ENCODE peak calls at places on chromosome 4, in ten cellular contexts. One of them, this sample, is unnamed.

GRCh38 chr4:188015025-188015778 is 19.6 kb downstream of the ZFP42 start:
- DNase-seq in endothelial cell: no peak
- DNase-seq in effector CD4-positive, alpha-beta T cell: no peak
- DNase-seq in NCI-H146: no peak
- DNase-seq in RWPE2: no peak
- DNase-seq in mammary epithelial cell: peak; percentile 73
- DNase-seq in RWPE1: peak; percentile 74
- DNase-seq in NCI-H460: no peak
- DNase-seq in right lobe of liver: no peak
- DNase-seq in fibroblast of mammary gland: no peak
- DNase-seq in this sample: peak; percentile 33

GRCh38 chr4:10721616-10722015 is 37.0 kb upstream of the CLNK start:
- DNase-seq in effector CD4-positive, alpha-beta T cell: no peak
- DNase-seq in mammary epithelial cell: no peak
- DNase-seq in RWPE2: no peak
- DNase-seq in RWPE1: no peak
- DNase-seq in NCI-H146: peak; percentile 61
- DNase-seq in endothelial cell: no peak
- DNase-seq in right lobe of liver: no peak
- DNase-seq in fibroblast of mammary gland: no peak
- DNase-seq in NCI-H460: no peak
- DNase-seq in this sample: no peak

GRCh38 chr4:4866124-4866832 is 6.8 kb downstream of the MSX1 start:
- DNase-seq in mammary epithelial cell: no peak
- DNase-seq in RWPE2: peak; percentile 29
- DNase-seq in NCI-H146: no peak
- DNase-seq in effector CD4-positive, alpha-beta T cell: no peak
- DNase-seq in RWPE1: no peak
- DNase-seq in right lobe of liver: no peak
- DNase-seq in endothelial cell: peak; percentile 51
- DNase-seq in fibroblast of mammary gland: no peak
- DNase-seq in NCI-H460: no peak
- DNase-seq in this sample: no peak

GRCh38 chr4:76585897-76586360 is 150.9 kb downstream of the SHROOM3 start:
- DNase-seq in fibroblast of mammary gland: no peak
- DNase-seq in mammary epithelial cell: peak; percentile 95
- DNase-seq in RWPE1: peak; percentile 20
- DNase-seq in RWPE2: peak; percentile 62
- DNase-seq in NCI-H146: no peak
- DNase-seq in right lobe of liver: peak; percentile 80
- DNase-seq in endothelial cell: peak; percentile 67
- DNase-seq in NCI-H460: no peak
- DNase-seq in effector CD4-positive, alpha-beta T cell: no peak
- DNase-seq in this sample: peak; percentile 89

GRCh38 chr4:19095491-19096046 is 1074.0 kb upstream of the LCORL start:
- DNase-seq in fibroblast of mammary gland: no peak
- DNase-seq in right lobe of liver: no peak
- DNase-seq in mammary epithelial cell: no peak
- DNase-seq in effector CD4-positive, alpha-beta T cell: no peak
- DNase-seq in NCI-H146: no peak
- DNase-seq in NCI-H460: no peak
- DNase-seq in endothelial cell: no peak
- DNase-seq in RWPE1: no peak
- DNase-seq in RWPE2: no peak
- DNase-seq in this sample: no peak

GRCh38 chr4:147118523-147118922 is 172.9 kb upstream of the TTC29 start:
- DNase-seq in NCI-H460: no peak
- DNase-seq in RWPE2: no peak
- DNase-seq in effector CD4-positive, alpha-beta T cell: no peak
- DNase-seq in NCI-H146: no peak
- DNase-seq in mammary epithelial cell: no peak
- DNase-seq in right lobe of liver: no peak
- DNase-seq in RWPE1: no peak
- DNase-seq in fibroblast of mammary gland: peak; percentile 51
- DNase-seq in endothelial cell: no peak
- DNase-seq in this sample: no peak

GRCh38 chr4:159608434-159608833 is 505.6 kb downstream of the RAPGEF2 start:
- DNase-seq in endothelial cell: no peak
- DNase-seq in fibroblast of mammary gland: no peak
- DNase-seq in effector CD4-positive, alpha-beta T cell: no peak
- DNase-seq in NCI-H146: no peak
- DNase-seq in RWPE2: no peak
- DNase-seq in right lobe of liver: no peak
- DNase-seq in mammary epithelial cell: peak; percentile 59
- DNase-seq in NCI-H460: no peak
- DNase-seq in RWPE1: no peak
- DNase-seq in this sample: peak; percentile 6

GRCh38 chr4:66574145-66574978 is 904.1 kb upstream of the EPHA5 start:
- DNase-seq in effector CD4-positive, alpha-beta T cell: no peak
- DNase-seq in fibroblast of mammary gland: peak; percentile 75
- DNase-seq in RWPE1: no peak
- DNase-seq in mammary epithelial cell: peak; percentile 63
- DNase-seq in right lobe of liver: no peak
- DNase-seq in NCI-H146: no peak
- DNase-seq in endothelial cell: no peak
- DNase-seq in RWPE2: no peak
- DNase-seq in NCI-H460: no peak
- DNase-seq in this sample: peak; percentile 83

GRCh38 chr4:80448056-80448455 is 112.5 kb downstream of the CFAP299 start:
- DNase-seq in mammary epithelial cell: no peak
- DNase-seq in effector CD4-positive, alpha-beta T cell: no peak
- DNase-seq in NCI-H460: no peak
- DNase-seq in RWPE1: no peak
- DNase-seq in fibroblast of mammary gland: no peak
- DNase-seq in RWPE2: no peak
- DNase-seq in NCI-H146: no peak
- DNase-seq in right lobe of liver: no peak
- DNase-seq in endothelial cell: no peak
- DNase-seq in this sample: no peak

GRCh38 chr4:142293536-142293935 is 552.6 kb downstream of the INPP4B start:
- DNase-seq in NCI-H146: no peak
- DNase-seq in right lobe of liver: no peak
- DNase-seq in mammary epithelial cell: no peak
- DNase-seq in RWPE2: no peak
- DNase-seq in effector CD4-positive, alpha-beta T cell: no peak
- DNase-seq in RWPE1: no peak
- DNase-seq in fibroblast of mammary gland: no peak
- DNase-seq in endothelial cell: no peak
- DNase-seq in NCI-H460: peak; percentile 51
- DNase-seq in this sample: peak; percentile 53

GRCh38 chr4:88752754-88753153 is 55.1 kb upstream of the NAP1L5 start:
- DNase-seq in RWPE2: no peak
- DNase-seq in effector CD4-positive, alpha-beta T cell: no peak
- DNase-seq in fibroblast of mammary gland: no peak
- DNase-seq in NCI-H460: no peak
- DNase-seq in RWPE1: no peak
- DNase-seq in NCI-H146: no peak
- DNase-seq in endothelial cell: no peak
- DNase-seq in mammary epithelial cell: no peak
- DNase-seq in right lobe of liver: peak; percentile 92
- DNase-seq in this sample: peak; percentile 14